ENCODE peak calls at places on chromosome 21, in six cellular contexts. P is SK-N-SH, F is K562, Y is HepG2, U is GM12878, S is H1. E is an unnamed sample.

GRCh38 chr21:45640888-45641479 is 2.5 kb upstream of the PCBP3 start:
- DNase-seq in P (no peak), F (no peak), Y (no peak), U (peak), S (peak), E (no peak)

GRCh38 chr21:46214478-46215340 is 13.9 kb downstream of the LSS start:
- DNase-seq in P (no peak), F (no peak), Y (no peak), U (no peak), S (no peak), E (no peak)

GRCh38 chr21:45873418-45873817 is 108.2 kb upstream of the COL6A1 start:
- DNase-seq in P (peak), F (no peak), Y (no peak), U (no peak), S (no peak), E (no peak)

GRCh38 chr21:46052703-46053651 is 44.9 kb upstream of the COL6A2 start:
- DNase-seq in P (no peak), F (no peak), Y (no peak), U (no peak), S (no peak), E (no peak)

GRCh38 chr21:43341349-43342163 is 85.4 kb downstream of the SIK1 start:
- DNase-seq in P (no peak), F (no peak), Y (no peak), U (no peak), S (no peak), E (no peak)

GRCh38 chr21:46585191-46585953 is 19.5 kb downstream of the S100B start:
- DNase-seq in P (no peak), F (no peak), Y (no peak), U (no peak), S (no peak), E (no peak)

GRCh38 chr21:46388896-46389295 is 64.9 kb downstream of the PCNT start:
- DNase-seq in P (no peak), F (no peak), Y (no peak), U (no peak), S (no peak), E (no peak)

GRCh38 chr21:43281661-43282357 is 113.0 kb downstream of the CRYAA start:
- DNase-seq in P (no peak), F (no peak), Y (no peak), U (no peak), S (no peak), E (no peak)

GRCh38 chr21:16084776-16085364 is 355.1 kb downstream of the USP25 start:
- DNase-seq in P (no peak), F (no peak), Y (no peak), U (no peak), S (no peak), E (no peak)

GRCh38 chr21:35559881-35560280 is 500.4 kb downstream of the SETD4 start:
- DNase-seq in P (no peak), F (no peak), Y (no peak), U (no peak), S (no peak), E (no peak)

GRCh38 chr21:26982767-26983166 is 15.9 kb upstream of the ADAMTS5 start:
- DNase-seq in P (no peak), F (no peak), Y (no peak), U (no peak), S (no peak), E (no peak)

GRCh38 chr21:34865922-34866271 is 183.2 kb downstream of the RUNX1 start:
- DNase-seq in P (no peak), F (no peak), Y (peak), U (peak), S (peak), E (peak)

GRCh38 chr21:46006547-46007497 is 25.3 kb downstream of the COL6A1 start:
- DNase-seq in P (peak), F (no peak), Y (no peak), U (no peak), S (peak), E (no peak)

GRCh38 chr21:45867671-45868081 is 113.9 kb upstream of the COL6A1 start:
- DNase-seq in P (no peak), F (no peak), Y (no peak), U (no peak), S (no peak), E (no peak)

GRCh38 chr21:32386195-32386870 is 6.5 kb downstream of the URB1 start:
- DNase-seq in P (no peak), F (no peak), Y (no peak), U (no peak), S (no peak), E (no peak)

GRCh38 chr21:29961291-29962027 is 21.7 kb upstream of the GRIK1 start:
- DNase-seq in P (no peak), F (no peak), Y (no peak), U (no peak), S (no peak), E (no peak)

GRCh38 chr21:31299291-31300147 is 44.5 kb downstream of the TIAM1 start:
- DNase-seq in P (no peak), F (no peak), Y (peak), U (peak), S (no peak), E (no peak)

GRCh38 chr21:34126269-34126668 is 52.9 kb downstream of the MRPS6 start:
- DNase-seq in P (no peak), F (no peak), Y (no peak), U (no peak), S (no peak), E (no peak)

GRCh38 chr21:43355196-43355924 is 71.6 kb downstream of the SIK1 start:
- DNase-seq in P (no peak), F (no peak), Y (no peak), U (no peak), S (no peak), E (no peak)

GRCh38 chr21:31710586-31710985 is 21.3 kb downstream of the SCAF4 start:
- DNase-seq in P (no peak), F (no peak), Y (no peak), U (no peak), S (no peak), E (no peak)

GRCh38 chr21:45525153-45525909 is 16.9 kb downstream of the SLC19A1 start:
- DNase-seq in P (no peak), F (no peak), Y (peak), U (no peak), S (no peak), E (no peak)

GRCh38 chr21:44085491-44086321 is 21.5 kb upstream of the PWP2 start:
- DNase-seq in P (no peak), F (no peak), Y (no peak), U (no peak), S (peak), E (no peak)

GRCh38 chr21:45970674-45971486 is 10.7 kb upstream of the COL6A1 start:
- DNase-seq in P (peak), F (peak), Y (peak), U (no peak), S (peak), E (no peak)

GRCh38 chr21:31622397-31622796 is 37.1 kb upstream of the SOD1 start:
- DNase-seq in P (no peak), F (no peak), Y (no peak), U (no peak), S (no peak), E (no peak)

GRCh38 chr21:37916795-37917142 is 512 bp upstream of the KCNJ6 start:
- DNase-seq in P (peak), F (peak), Y (peak), U (no peak), S (peak), E (no peak)

GRCh38 chr21:45265721-45266517 is 21.8 kb downstream of the POFUT2 start:
- DNase-seq in P (no peak), F (no peak), Y (no peak), U (no peak), S (no peak), E (no peak)

GRCh38 chr21:46357684-46358425 is 33.9 kb downstream of the PCNT start:
- DNase-seq in P (no peak), F (no peak), Y (no peak), U (no peak), S (no peak), E (no peak)

GRCh38 chr21:21165063-21165645 is 166.9 kb downstream of the NCAM2 start:
- DNase-seq in P (peak), F (no peak), Y (no peak), U (no peak), S (no peak), E (no peak)
- TF ChIP-seq GABPA in P (no peak), F (no peak), Y (no peak), U (no peak), S (no peak), E (no peak)

GRCh38 chr21:41897690-41898089 is 18.5 kb upstream of the PRDM15 start:
- DNase-seq in P (no peak), F (no peak), Y (no peak), U (no peak), S (peak), E (no peak)

GRCh38 chr21:41897047-41897669 is 18.0 kb upstream of the PRDM15 start:
- DNase-seq in P (no peak), F (no peak), Y (no peak), U (no peak), S (no peak), E (no peak)

GRCh38 chr21:41900401-41900800 is 21.3 kb upstream of the PRDM15 start:
- DNase-seq in P (no peak), F (no peak), Y (no peak), U (no peak), S (no peak), E (no peak)

GRCh38 chr21:41899431-41900202 is 20.5 kb upstream of the PRDM15 start:
- DNase-seq in P (no peak), F (no peak), Y (no peak), U (no peak), S (no peak), E (no peak)

GRCh38 chr21:41898998-41899397 is 19.9 kb upstream of the PRDM15 start:
- DNase-seq in P (no peak), F (no peak), Y (no peak), U (no peak), S (no peak), E (no peak)
- H3K4me3 ChIP-seq in P (no peak), F (no peak), Y (no peak), U (no peak), S (no peak), E (no peak)

GRCh38 chr21:25838809-25839208 is 104.0 kb downstream of the GABPA start:
- DNase-seq in P (no peak), F (no peak), Y (no peak), U (no peak), S (no peak), E (no peak)
- TF ChIP-seq GABPA in P (no peak), F (no peak), Y (no peak), U (no peak), S (no peak), E (no peak)

GRCh38 chr21:36709030-36709867 is 10.3 kb downstream of the SIM2 start:
- DNase-seq in P (no peak), F (no peak), Y (no peak), U (no peak), S (peak), E (no peak)
- H3K4me3 ChIP-seq in P (no peak), F (no peak), Y (no peak), U (no peak), S (peak), E (no peak)

DNA sequence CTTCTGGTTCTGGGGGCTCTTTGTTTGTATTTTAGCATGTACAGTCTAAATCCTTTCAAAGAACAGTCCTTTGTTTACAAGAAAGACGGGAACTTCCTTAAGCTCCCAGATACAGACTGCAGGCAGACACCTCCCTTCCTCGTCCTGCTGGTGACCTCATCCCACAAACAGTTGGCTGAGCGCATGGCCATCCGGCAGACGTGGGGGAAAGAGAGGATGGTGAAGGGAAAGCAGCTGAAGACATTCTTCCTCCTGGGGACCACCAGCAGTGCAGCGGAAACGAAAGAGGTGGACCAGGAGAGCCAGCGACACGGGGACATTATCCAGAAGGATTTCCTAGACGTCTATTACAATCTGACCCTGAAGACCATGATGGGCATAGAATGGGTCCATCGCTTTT is 47.9 kb downstream of the B3GALT5 start:
- DNase-seq in P (no peak), F (no peak), Y (no peak), U (no peak), S (no peak), E (no peak)
- TF ChIP-seq GABPA in P (no peak), F (no peak), Y (no peak), U (no peak), S (no peak), E (no peak)

GRCh38 chr21:42238185-42238934 is 19.4 kb downstream of the ABCG1 start:
- DNase-seq in P (no peak), F (no peak), Y (no peak), U (peak), S (no peak), E (no peak)
- H3K4me3 ChIP-seq in P (no peak), F (no peak), Y (no peak), U (no peak), S (no peak), E (no peak)

DNA sequence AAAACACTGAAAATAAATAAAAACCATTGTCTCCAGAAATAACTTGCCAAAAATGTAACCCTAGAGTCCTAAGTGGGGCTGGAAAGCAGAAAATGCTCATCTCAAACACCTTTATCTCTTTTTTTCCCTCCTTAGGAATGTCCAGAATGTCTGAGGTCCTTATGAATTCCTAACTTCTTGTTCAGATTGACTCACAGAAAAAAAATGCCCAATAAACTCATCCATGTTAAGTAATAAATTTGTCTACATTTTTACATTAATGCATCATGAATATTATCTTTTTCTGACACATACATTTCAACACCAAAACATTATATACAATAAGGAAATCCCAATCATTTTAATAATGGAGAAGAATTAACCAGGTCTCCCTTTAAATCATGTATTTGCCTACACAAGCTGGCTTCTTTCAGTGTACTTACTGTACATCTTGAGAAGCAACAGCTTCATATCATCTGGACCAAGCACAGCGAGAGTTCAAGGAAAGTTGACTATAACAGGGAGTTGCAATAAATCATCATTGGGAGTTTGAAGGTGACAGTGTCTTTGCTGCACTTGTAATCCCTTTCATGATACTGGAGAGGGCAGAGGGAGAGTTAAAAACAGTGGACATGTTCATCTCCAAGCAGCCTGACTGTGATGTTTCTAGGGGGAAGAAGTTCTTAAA is 565.2 kb downstream of the LTN1 start:
- DNase-seq in P (no peak), F (no peak), Y (no peak), U (no peak), S (no peak), E (no peak)
- TF ChIP-seq GABPA in P (no peak), F (no peak), Y (no peak), U (no peak), S (no peak), E (no peak)

E was measured in HL-60.